ENCODE peak calls at places on chromosomes 12 and 14, in six cellular contexts. T, Y, L, H, V and G are unnamed samples.

GRCh38 chr14:73712540-73713141 is 1.5 kb downstream of the PNMA1 start:
- DNase-seq in V (peak), Y (no peak), L (no peak), H (no peak), T (no peak), G (peak)

GRCh38 chr12:111451649-111452129 is 46.0 kb downstream of the SH2B3 start:
- DNase-seq in L (no peak), V (peak), Y (no peak), T (no peak), H (peak), G (no peak)

GRCh38 chr12:131264625-131265024 is 310.9 kb downstream of the ADGRD1 start:
- DNase-seq in T (no peak), Y (no peak), V (peak), H (no peak), L (no peak), G (no peak)

GRCh38 chr12:100724071-100724470 is 70.5 kb upstream of the ANO4 start:
- DNase-seq in H (no peak), L (no peak), V (no peak), Y (no peak), T (no peak), G (no peak)

GRCh38 chr14:69133206-69134125 is 19.5 kb downstream of the DCAF5 start:
- DNase-seq in H (peak), L (no peak), V (no peak), T (no peak), Y (no peak), G (no peak)

GRCh38 chr14:98931911-98932310 is 340.1 kb downstream of the BCL11B start:
- DNase-seq in L (peak), V (peak), Y (no peak), H (no peak), T (no peak), G (no peak)

GRCh38 chr12:114858388-114859146 is 174.6 kb upstream of the TBX3 start:
- DNase-seq in L (no peak), Y (no peak), H (peak), T (no peak), V (peak), G (peak)

GRCh38 chr12:51662728-51663154 is 71.7 kb downstream of the SCN8A start:
- DNase-seq in Y (no peak), T (no peak), V (peak), L (no peak), H (peak), G (no peak)

GRCh38 chr14:95265106-95266094 is 54.3 kb downstream of the CLMN start:
- DNase-seq in L (no peak), H (peak), T (no peak), V (peak), Y (no peak), G (peak)